ENCODE peak calls at places on chromosomes 12 and 14, in ten cellular contexts. A is IMR-90, L is AG04449, Q is esophagus squamous epithelium, H is cardiac fibroblast, U is pancreas, C is spleen, S is astrocyte, R is tibial artery, T is heart right ventricle. Y is an unnamed sample.

GRCh38 chr12:70110085-70110484 is 133.1 kb upstream of the CNOT2 start:
- DNase-seq in A (no peak), L (no peak), Q (no peak), H (no peak), U (no peak), C (no peak), S (no peak), R (no peak), T (no peak), Y (no peak)

GRCh38 chr14:101861464-101861863 is 100.0 kb downstream of the PPP2R5C start:
- DNase-seq in A (no peak), L (no peak), Q (no peak), H (no peak), U (no peak), C (no peak), S (no peak), R (no peak), T (no peak), Y (peak; percentile 13)

GRCh38 chr14:74583689-74584434 is 28.2 kb downstream of the LTBP2 start:
- DNase-seq in A (peak; percentile 92), L (peak; percentile 56), Q (no peak), H (no peak), U (no peak), C (peak; percentile 21), S (peak; percentile 89), R (no peak), T (no peak), Y (peak; percentile 81)

GRCh38 chr12:45284096-45284901 is 68.4 kb downstream of the ANO6 start:
- DNase-seq in A (peak; percentile 87), L (peak; percentile 69), Q (no peak), H (peak; percentile 70), U (no peak), C (no peak), S (peak; percentile 94), R (no peak), T (no peak), Y (peak; percentile 59)

GRCh38 chr12:18068355-18068754 is 21.6 kb downstream of the RERGL start:
- DNase-seq in A (no peak), L (no peak), Q (no peak), H (no peak), U (no peak), C (no peak), S (no peak), R (no peak), T (no peak), Y (no peak)

GRCh38 chr14:51872396-51872795 is 12.0 kb downstream of the GNG2 start:
- DNase-seq in A (no peak), L (no peak), Q (no peak), H (no peak), U (no peak), C (no peak), S (no peak), R (no peak), T (no peak), Y (peak; percentile 32)

GRCh38 chr12:48693572-48693971 is 11.5 kb upstream of the KANSL2 start:
- DNase-seq in A (no peak), L (no peak), Q (no peak), H (no peak), U (no peak), C (no peak), S (no peak), R (no peak), T (no peak), Y (no peak)

GRCh38 chr12:81120961-81121360 is 43.1 kb downstream of the ACSS3 start:
- DNase-seq in A (no peak), L (no peak), Q (no peak), H (no peak), U (no peak), C (no peak), S (no peak), R (no peak), T (no peak), Y (no peak)

GRCh38 chr12:108310489-108310888 is 28.6 kb downstream of the CMKLR1 start:
- DNase-seq in A (no peak), L (no peak), Q (no peak), H (peak; percentile 18), U (no peak), C (no peak), S (peak; percentile 22), R (no peak), T (no peak), Y (no peak)

GRCh38 chr14:80959448-80960006 is 4.1 kb downstream of the TSHR start:
- DNase-seq in A (no peak), L (no peak), Q (peak; percentile 1), H (no peak), U (no peak), C (no peak), S (no peak), R (no peak), T (no peak), Y (no peak)

GRCh38 chr12:122104844-122105243 is 26.3 kb downstream of the MLXIP start:
- DNase-seq in A (no peak), L (no peak), Q (no peak), H (no peak), U (no peak), C (no peak), S (no peak), R (no peak), T (no peak), Y (no peak)

GRCh38 chr12:49552014-49552413 is 13.2 kb downstream of the KCNH3 start:
- DNase-seq in A (no peak), L (no peak), Q (no peak), H (peak; percentile 56), U (peak; percentile 81), C (no peak), S (no peak), R (peak; percentile 87), T (peak; percentile 29), Y (peak; percentile 43)

GRCh38 chr12:122868471-122869177 is 27.3 kb downstream of the VPS37B start:
- DNase-seq in A (no peak), L (no peak), Q (no peak), H (no peak), U (peak; percentile 38), C (peak; percentile 56), S (no peak), R (peak; percentile 42), T (no peak), Y (no peak)

GRCh38 chr12:46363582-46364299 is 8.8 kb downstream of the SLC38A2 start:
- DNase-seq in A (no peak), L (no peak), Q (no peak), H (no peak), U (no peak), C (no peak), S (no peak), R (no peak), T (no peak), Y (no peak)

GRCh38 chr14:105421723-105422615 is 2.3 kb downstream of the MTA1 start:
- DNase-seq in A (no peak), L (no peak), Q (no peak), H (no peak), U (peak; percentile 74), C (no peak), S (no peak), R (no peak), T (no peak), Y (no peak)
- H3K4me3 ChIP-seq in A (no peak overlapping the region), L (peak overlapping the region; percentile 72), Q (peak overlapping the region; percentile 70), H (peak overlapping the region; percentile 76), U (no peak overlapping the region), C (no peak overlapping the region), S (no peak overlapping the region), R (peak overlapping the region; percentile 69), T (no peak overlapping the region), Y (peak overlapping the region; percentile 73)

DNA sequence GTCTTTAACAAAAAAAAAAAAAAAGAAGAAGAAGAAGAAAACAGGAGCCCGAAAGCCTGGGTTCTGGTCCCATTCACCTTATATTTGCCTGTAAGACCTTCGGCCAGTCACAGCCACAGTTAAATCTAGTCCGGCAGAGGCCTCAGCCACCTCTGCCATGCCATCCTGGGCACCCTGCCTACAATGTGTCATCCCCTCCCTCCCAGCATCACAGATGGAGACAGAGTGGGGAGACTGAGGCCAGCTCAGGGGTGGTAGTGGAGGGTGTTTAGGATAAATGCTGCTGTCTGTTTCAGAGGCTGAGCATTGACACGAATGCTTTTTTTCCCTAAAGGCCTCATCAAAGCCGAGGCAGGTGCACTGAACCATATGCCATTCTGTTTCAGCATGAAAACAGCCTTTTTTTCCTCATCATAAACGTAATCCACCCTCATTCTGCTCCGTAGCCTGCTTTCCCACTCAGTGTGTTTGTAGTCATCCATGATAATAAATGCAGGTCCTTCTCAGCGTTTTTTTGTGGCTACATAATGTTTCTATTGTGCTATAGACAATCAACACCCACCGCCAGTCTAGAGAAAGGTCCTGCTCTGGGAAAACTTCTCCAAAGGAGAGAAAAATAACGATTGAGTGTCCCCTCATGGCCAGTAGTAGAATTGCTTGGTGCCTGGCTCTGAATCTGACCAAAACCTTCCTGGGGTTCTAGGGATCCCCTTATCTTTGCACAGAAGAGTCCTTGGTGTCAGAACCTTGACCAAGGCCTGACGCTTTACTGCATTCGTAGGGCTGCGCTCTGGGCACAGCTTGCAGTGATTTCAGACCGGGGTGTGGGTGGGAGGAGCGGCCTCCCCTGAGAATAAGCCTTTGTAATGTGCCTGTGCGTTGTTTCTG is 41.1 kb upstream of the TSPAN9 start:
- DNase-seq in A (peak; percentile 21), L (no peak), Q (no peak), H (peak; percentile 39), U (no peak), C (no peak), S (no peak), R (no peak), T (no peak), Y (peak; percentile 32)
- TF ChIP-seq CTCF in A (peak; percentile 52), L (peak; percentile 31), Q (peak; percentile 25), H (peak; percentile 51), U (no peak), C (no peak), S (peak; percentile 42), R (no peak), T (peak; percentile 34), Y (peak; percentile 36)

GRCh38 chr12:56636118-56636674 is 6.1 kb upstream of the BAZ2A start:
- DNase-seq in A (peak; percentile 80), L (no peak), Q (no peak), H (peak; percentile 90), U (peak; percentile 90), C (peak; percentile 94), S (peak; percentile 72), R (peak; percentile 98), T (peak; percentile 87), Y (peak; percentile 93)
- H3K4me3 ChIP-seq in A (peak overlapping the region; percentile 69), L (peak overlapping the region; percentile 77), Q (peak overlapping the region; percentile 92), H (peak overlapping the region; percentile 83), U (peak overlapping the region; percentile 61), C (peak overlapping the region; percentile 79), S (peak overlapping the region; percentile 85), R (peak overlapping the region; percentile 63), T (peak overlapping the region; percentile 58), Y (peak overlapping the region; percentile 79)

DNA sequence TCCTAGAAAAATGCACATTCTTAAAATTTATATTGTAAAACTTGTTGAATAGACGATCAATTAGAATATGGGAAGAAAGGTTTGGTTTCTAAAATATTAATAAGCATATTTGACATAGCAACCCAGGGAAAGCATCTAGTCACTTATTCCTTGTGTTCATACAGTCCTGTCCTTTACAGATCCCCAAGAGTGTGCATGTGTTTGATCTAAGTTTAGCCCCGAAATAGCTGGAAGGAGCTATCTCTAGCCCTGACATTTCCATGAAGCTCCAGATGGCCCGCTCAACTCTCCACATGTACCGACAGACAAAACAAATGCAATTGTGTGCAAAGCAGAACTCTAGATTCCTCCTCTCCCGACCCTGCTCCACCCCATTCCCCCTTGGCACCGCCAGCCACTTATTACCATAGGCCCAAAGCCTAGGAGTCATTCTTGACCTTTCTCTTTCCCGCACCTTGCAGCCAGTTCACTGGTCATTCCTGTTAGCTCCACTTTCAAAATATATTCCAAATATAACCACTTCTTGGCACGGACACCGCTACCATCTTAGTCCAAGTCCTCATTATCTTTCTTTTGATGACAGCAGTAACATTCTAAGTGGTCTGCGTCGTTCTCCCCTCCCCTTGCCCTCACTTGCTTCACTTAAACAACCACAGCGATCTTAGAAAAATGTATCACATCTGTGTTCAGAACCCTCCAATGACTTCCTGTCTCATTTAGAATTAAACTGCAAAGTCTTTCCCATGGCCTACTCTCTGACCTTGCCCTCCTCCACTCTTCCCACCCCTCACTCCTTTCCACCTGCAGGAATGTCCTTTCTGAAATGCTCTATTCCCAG is 45.5 kb upstream of the GZMB start:
- DNase-seq in A (no peak), L (no peak), Q (no peak), H (no peak), U (no peak), C (no peak), S (no peak), R (no peak), T (no peak), Y (no peak)
- TF ChIP-seq CTCF in A (no peak), L (no peak), Q (no peak), H (no peak), U (no peak), C (peak; percentile 29), S (no peak), R (no peak), T (peak; percentile 14), Y (no peak)

Y was measured in foreskin fibroblast.